ENCODE peak calls at places on chromosomes 2 and 18, in four cellular contexts. One of them, this sample, is unnamed.

GRCh38 chr2:46813046-46813445 is 102.6 kb downstream of the MCFD2 start:
- DNase-seq in HepG2: no peak
- DNase-seq in K562: no peak
- DNase-seq in HCT116: no peak
- DNase-seq in this sample: no peak

GRCh38 chr2:22497789-22498188 is 887.2 kb upstream of the KLHL29 start:
- DNase-seq in K562: no peak
- DNase-seq in HCT116: no peak
- DNase-seq in HepG2: no peak
- DNase-seq in this sample: no peak

GRCh38 chr2:215382011-215382410 is 53.9 kb downstream of the FN1 start:
- DNase-seq in K562: no peak
- DNase-seq in HepG2: no peak
- DNase-seq in HCT116: no peak
- DNase-seq in this sample: no peak

GRCh38 chr2:31233216-31233615 is 736 bp upstream of the EHD3 start:
- DNase-seq in HCT116: no peak
- DNase-seq in HepG2: no peak
- DNase-seq in K562: no peak
- DNase-seq in this sample: no peak

GRCh38 chr2:165067958-165068612 is 112.8 kb upstream of the SLC38A11 start:
- DNase-seq in HepG2: no peak
- DNase-seq in K562: no peak
- DNase-seq in HCT116: no peak
- DNase-seq in this sample: no peak

GRCh38 chr18:68394705-68395104 is 320.2 kb downstream of the TMX3 start:
- DNase-seq in HepG2: no peak
- DNase-seq in K562: no peak
- DNase-seq in HCT116: no peak
- DNase-seq in this sample: no peak

GRCh38 chr2:200751786-200752185 is 59.9 kb upstream of the BZW1 start:
- DNase-seq in HepG2: no peak
- DNase-seq in K562: no peak
- DNase-seq in HCT116: no peak
- DNase-seq in this sample: no peak

GRCh38 chr2:39275016-39275415 is 31.2 kb upstream of the CDKL4 start:
- DNase-seq in HCT116: no peak
- DNase-seq in HepG2: no peak
- DNase-seq in K562: no peak
- DNase-seq in this sample: no peak

GRCh38 chr2:230713331-230714121 is 884 bp downstream of the CAB39 start:
- DNase-seq in HCT116: no peak
- DNase-seq in HepG2: peak; percentile 46
- DNase-seq in K562: peak; percentile 62
- DNase-seq in this sample: no peak

GRCh38 chr2:18961991-18962421 is 372.6 kb upstream of the NT5C1B start:
- DNase-seq in K562: no peak
- DNase-seq in HepG2: no peak
- DNase-seq in HCT116: no peak
- DNase-seq in this sample: no peak

GRCh38 chr2:237901932-237902846 is 42.8 kb downstream of the RAMP1 start:
- DNase-seq in HepG2: no peak
- DNase-seq in K562: no peak
- DNase-seq in HCT116: no peak
- DNase-seq in this sample: no peak

DNA sequence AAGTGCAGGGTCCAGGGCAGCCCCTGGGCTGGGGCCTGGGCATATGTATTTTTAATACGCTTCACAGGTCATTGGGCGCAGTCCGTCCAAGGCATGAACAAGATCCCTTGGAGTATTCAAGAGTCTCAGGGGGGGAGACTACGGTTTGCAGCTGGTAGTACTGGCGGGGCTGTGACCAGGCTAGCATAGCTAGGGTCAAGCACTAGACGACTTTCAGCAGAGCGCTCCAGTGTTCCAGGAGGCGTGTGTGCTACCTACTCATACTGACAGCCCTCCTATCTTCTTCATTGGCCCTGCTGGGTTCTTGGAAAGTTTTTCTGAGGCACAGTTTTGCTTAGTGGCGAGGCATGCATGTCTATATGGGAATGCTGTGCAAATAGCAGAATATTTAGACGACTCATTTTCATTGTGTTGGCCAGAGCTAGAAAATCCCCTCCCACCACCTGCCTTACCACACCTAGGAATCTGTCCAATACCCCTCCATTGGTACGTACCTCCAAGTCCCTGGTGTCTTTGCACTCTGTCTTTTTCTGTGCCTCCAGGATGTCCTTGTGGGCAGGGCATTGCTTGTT is 68.2 kb downstream of the GLI2 start:
- DNase-seq in K562: no peak
- DNase-seq in HCT116: no peak
- DNase-seq in HepG2: no peak
- DNase-seq in this sample: no peak
- TF ChIP-seq TCF7L2 in K562: no peak
- TF ChIP-seq TCF7L2 in HCT116: no peak
- TF ChIP-seq TCF7L2 in HepG2: no peak
- TF ChIP-seq TCF7L2 in this sample: no peak

GRCh38 chr2:85745619-85746018 is 8.2 kb upstream of the ATOH8 start:
- DNase-seq in HCT116: no peak
- DNase-seq in HepG2: no peak
- DNase-seq in K562: no peak
- DNase-seq in this sample: no peak
- H3K4me1 ChIP-seq in HCT116: peaks cover 43% of the 10 kb centered on the region
- H3K4me1 ChIP-seq in HepG2: peaks cover 34% of the 10 kb centered on the region
- H3K4me1 ChIP-seq in K562: no peaks in the 10 kb centered on the region
- H3K4me1 ChIP-seq in this sample: peaks cover 26% of the 10 kb centered on the region

GRCh38 chr2:64222942-64223511 is 78.8 kb upstream of the PELI1 start:
- DNase-seq in HepG2: no peak
- DNase-seq in HCT116: no peak
- DNase-seq in K562: no peak
- DNase-seq in this sample: no peak
- H3K27me3 ChIP-seq in HepG2: peaks cover 18% of the 10 kb centered on the region
- H3K27me3 ChIP-seq in HCT116: no peaks in the 10 kb centered on the region
- H3K27me3 ChIP-seq in K562: no peaks in the 10 kb centered on the region
- H3K27me3 ChIP-seq in this sample: peaks cover 32% of the 10 kb centered on the region

GRCh38 chr2:34408100-34408499 is 809.0 kb upstream of the FAM98A start:
- DNase-seq in K562: no peak
- DNase-seq in HepG2: no peak
- DNase-seq in HCT116: no peak
- DNase-seq in this sample: no peak
- TF ChIP-seq TCF7L2 in K562: no peak
- TF ChIP-seq TCF7L2 in HepG2: no peak
- TF ChIP-seq TCF7L2 in HCT116: no peak
- TF ChIP-seq TCF7L2 in this sample: no peak

GRCh38 chr18:3153107-3153704 is 66.6 kb downstream of the MYOM1 start:
- DNase-seq in K562: no peak
- DNase-seq in HCT116: no peak
- DNase-seq in HepG2: peak; percentile 88
- DNase-seq in this sample: no peak
- H3K4me1 ChIP-seq in K562: peaks cover 5% of the 10 kb centered on the region
- H3K4me1 ChIP-seq in HCT116: no peaks in the 10 kb centered on the region
- H3K4me1 ChIP-seq in HepG2: peaks cover 61% of the 10 kb centered on the region
- H3K4me1 ChIP-seq in this sample: no peaks in the 10 kb centered on the region

GRCh38 chr2:129927696-129928095 is 51.8 kb upstream of the RAB6C start:
- DNase-seq in K562: no peak
- DNase-seq in HCT116: no peak
- DNase-seq in HepG2: no peak
- DNase-seq in this sample: no peak

GRCh38 chr2:129934044-129934822 is 45.2 kb upstream of the RAB6C start:
- DNase-seq in HepG2: no peak
- DNase-seq in HCT116: no peak
- DNase-seq in K562: no peak
- DNase-seq in this sample: no peak

GRCh38 chr2:129935118-129935517 is 44.3 kb upstream of the RAB6C start:
- DNase-seq in HCT116: no peak
- DNase-seq in HepG2: no peak
- DNase-seq in K562: no peak
- DNase-seq in this sample: no peak

GRCh38 chr2:129929321-129930290 is 49.9 kb upstream of the RAB6C start:
- DNase-seq in K562: no peak
- DNase-seq in HepG2: no peak
- DNase-seq in HCT116: no peak
- DNase-seq in this sample: no peak

GRCh38 chr2:129930451-129930850 is 49.0 kb upstream of the RAB6C start:
- DNase-seq in HepG2: no peak
- DNase-seq in K562: no peak
- DNase-seq in HCT116: no peak
- DNase-seq in this sample: no peak
- H3K27me3 ChIP-seq in HepG2: peaks cover 30% of the 10 kb centered on the region
- H3K27me3 ChIP-seq in K562: no peaks in the 10 kb centered on the region
- H3K27me3 ChIP-seq in HCT116: peaks cover 10% of the 10 kb centered on the region
- H3K27me3 ChIP-seq in this sample: no peaks in the 10 kb centered on the region

DNA sequence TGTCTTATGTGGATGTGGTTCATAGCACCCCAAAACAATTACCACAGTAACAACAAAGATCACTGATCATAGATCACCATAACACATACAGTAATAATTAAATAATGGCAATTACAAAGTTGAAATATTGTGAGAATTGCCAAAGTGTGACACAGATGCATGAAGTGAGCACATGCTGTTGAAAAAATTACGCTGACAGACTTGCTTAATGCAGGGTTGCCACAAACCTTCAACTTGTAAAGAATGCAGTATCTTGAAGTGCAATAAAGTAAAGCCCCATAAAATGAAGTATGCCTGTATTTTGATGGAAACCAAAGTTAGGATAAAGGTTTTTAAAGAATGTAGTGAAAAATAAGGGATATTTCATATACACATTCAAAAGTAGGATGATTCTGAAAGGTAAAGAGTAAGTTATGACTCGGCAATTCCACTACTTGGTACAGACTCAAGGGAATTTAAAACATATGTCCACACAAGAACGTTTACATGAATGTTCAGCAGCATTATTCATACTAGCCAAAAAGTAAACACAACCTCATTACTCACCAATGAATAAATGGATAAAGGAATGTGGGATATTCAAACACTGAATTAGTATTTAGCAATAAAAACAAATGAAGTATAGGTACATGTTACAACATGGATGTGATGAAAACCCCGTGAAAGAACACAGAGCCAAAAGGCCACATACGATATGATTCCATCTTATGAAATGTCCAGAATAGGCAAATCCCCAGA is 61.6 kb downstream of the SCN9A start:
- DNase-seq in HepG2: peak; percentile 30
- DNase-seq in HCT116: no peak
- DNase-seq in K562: no peak
- DNase-seq in this sample: no peak
- TF ChIP-seq TCF7L2 in HepG2: no peak
- TF ChIP-seq TCF7L2 in HCT116: no peak
- TF ChIP-seq TCF7L2 in K562: no peak
- TF ChIP-seq TCF7L2 in this sample: no peak

GRCh38 chr2:28613616-28614501 is 118.0 kb downstream of the PLB1 start:
- DNase-seq in HCT116: peak; percentile 47
- DNase-seq in HepG2: peak; percentile 42
- DNase-seq in K562: no peak
- DNase-seq in this sample: no peak
- H3K4me1 ChIP-seq in HCT116: peaks cover 38% of the 10 kb centered on the region
- H3K4me1 ChIP-seq in HepG2: peaks cover 42% of the 10 kb centered on the region
- H3K4me1 ChIP-seq in K562: no peaks in the 10 kb centered on the region
- H3K4me1 ChIP-seq in this sample: peaks cover 14% of the 10 kb centered on the region

GRCh38 chr2:176177580-176178270 is 10.7 kb upstream of the HOXD1 start:
- DNase-seq in K562: no peak
- DNase-seq in HCT116: no peak
- DNase-seq in HepG2: no peak
- DNase-seq in this sample: no peak
- H3K27me3 ChIP-seq in K562: peaks cover 61% of the 10 kb centered on the region
- H3K27me3 ChIP-seq in HCT116: no peaks in the 10 kb centered on the region
- H3K27me3 ChIP-seq in HepG2: no peaks in the 10 kb centered on the region
- H3K27me3 ChIP-seq in this sample: no peaks in the 10 kb centered on the region

This sample was measured in Panc1.